ENCODE peak calls at places on chromosomes 6 and 20, in nine cellular contexts. One of them, this sample, is unnamed.

GRCh38 chr20:50491926-50492634 is 18.1 kb upstream of the PTPN1 start:
- DNase-seq in activated effector memory CD4-positive, alpha-beta T cell treated with anti-CD3 and anti-CD28 coated beads, Interleukin-2, amount 50 U/mL, for 16 hours: no peak
- DNase-seq in ELR: peak; percentile 40
- DNase-seq in RPMI7951: peak; percentile 74
- DNase-seq in GM10248: no peak
- DNase-seq in ovary: no peak
- DNase-seq in T-cell: no peak
- DNase-seq in bronchial epithelial cell: peak; percentile 79
- DNase-seq in mucosa of descending colon: no peak
- DNase-seq in this sample: no peak

GRCh38 chr20:1296922-1297321 is 30.8 kb downstream of the SNPH start:
- DNase-seq in activated effector memory CD4-positive, alpha-beta T cell treated with anti-CD3 and anti-CD28 coated beads, Interleukin-2, amount 50 U/mL, for 16 hours: no peak
- DNase-seq in ELR: no peak
- DNase-seq in RPMI7951: no peak
- DNase-seq in GM10248: no peak
- DNase-seq in ovary: no peak
- DNase-seq in T-cell: no peak
- DNase-seq in bronchial epithelial cell: no peak
- DNase-seq in mucosa of descending colon: no peak
- DNase-seq in this sample: no peak

GRCh38 chr6:8551386-8551785 is 116.0 kb upstream of the SLC35B3 start:
- DNase-seq in activated effector memory CD4-positive, alpha-beta T cell treated with anti-CD3 and anti-CD28 coated beads, Interleukin-2, amount 50 U/mL, for 16 hours: no peak
- DNase-seq in ELR: no peak
- DNase-seq in RPMI7951: no peak
- DNase-seq in GM10248: no peak
- DNase-seq in ovary: no peak
- DNase-seq in T-cell: no peak
- DNase-seq in bronchial epithelial cell: no peak
- DNase-seq in mucosa of descending colon: no peak
- DNase-seq in this sample: no peak

GRCh38 chr6:167746377-167747151 is 80.1 kb upstream of the AFDN start:
- DNase-seq in activated effector memory CD4-positive, alpha-beta T cell treated with anti-CD3 and anti-CD28 coated beads, Interleukin-2, amount 50 U/mL, for 16 hours: no peak
- DNase-seq in ELR: no peak
- DNase-seq in RPMI7951: no peak
- DNase-seq in GM10248: no peak
- DNase-seq in ovary: no peak
- DNase-seq in T-cell: no peak
- DNase-seq in bronchial epithelial cell: no peak
- DNase-seq in mucosa of descending colon: no peak
- DNase-seq in this sample: no peak

GRCh38 chr6:7528565-7528964 is 12.9 kb upstream of the DSP start:
- DNase-seq in activated effector memory CD4-positive, alpha-beta T cell treated with anti-CD3 and anti-CD28 coated beads, Interleukin-2, amount 50 U/mL, for 16 hours: no peak
- DNase-seq in ELR: peak; percentile 69
- DNase-seq in RPMI7951: peak; percentile 35
- DNase-seq in GM10248: no peak
- DNase-seq in ovary: no peak
- DNase-seq in T-cell: no peak
- DNase-seq in bronchial epithelial cell: peak; percentile 96
- DNase-seq in mucosa of descending colon: no peak
- DNase-seq in this sample: no peak

GRCh38 chr6:160735523-160735922 is 33.5 kb downstream of the PLG start:
- DNase-seq in activated effector memory CD4-positive, alpha-beta T cell treated with anti-CD3 and anti-CD28 coated beads, Interleukin-2, amount 50 U/mL, for 16 hours: no peak
- DNase-seq in ELR: no peak
- DNase-seq in RPMI7951: no peak
- DNase-seq in GM10248: peak; percentile 12
- DNase-seq in ovary: no peak
- DNase-seq in T-cell: no peak
- DNase-seq in bronchial epithelial cell: no peak
- DNase-seq in mucosa of descending colon: no peak
- DNase-seq in this sample: no peak

GRCh38 chr6:16179063-16179462 is 50.2 kb downstream of the MYLIP start:
- DNase-seq in activated effector memory CD4-positive, alpha-beta T cell treated with anti-CD3 and anti-CD28 coated beads, Interleukin-2, amount 50 U/mL, for 16 hours: no peak
- DNase-seq in ELR: no peak
- DNase-seq in RPMI7951: no peak
- DNase-seq in GM10248: no peak
- DNase-seq in ovary: no peak
- DNase-seq in T-cell: no peak
- DNase-seq in bronchial epithelial cell: no peak
- DNase-seq in mucosa of descending colon: no peak
- DNase-seq in this sample: no peak

GRCh38 chr20:967796-968742 is 34.0 kb downstream of the RSPO4 start:
- DNase-seq in activated effector memory CD4-positive, alpha-beta T cell treated with anti-CD3 and anti-CD28 coated beads, Interleukin-2, amount 50 U/mL, for 16 hours: no peak
- DNase-seq in ELR: peak; percentile 44
- DNase-seq in RPMI7951: peak; percentile 64
- DNase-seq in GM10248: no peak
- DNase-seq in ovary: no peak
- DNase-seq in T-cell: no peak
- DNase-seq in bronchial epithelial cell: peak; percentile 40
- DNase-seq in mucosa of descending colon: no peak
- DNase-seq in this sample: no peak

GRCh38 chr6:79385893-79386292 is 151.3 kb downstream of the LCA5 start:
- DNase-seq in activated effector memory CD4-positive, alpha-beta T cell treated with anti-CD3 and anti-CD28 coated beads, Interleukin-2, amount 50 U/mL, for 16 hours: no peak
- DNase-seq in ELR: no peak
- DNase-seq in RPMI7951: no peak
- DNase-seq in GM10248: no peak
- DNase-seq in ovary: no peak
- DNase-seq in T-cell: no peak
- DNase-seq in bronchial epithelial cell: no peak
- DNase-seq in mucosa of descending colon: no peak
- DNase-seq in this sample: no peak

GRCh38 chr6:14732845-14733757 is 512.8 kb upstream of the JARID2 start:
- DNase-seq in activated effector memory CD4-positive, alpha-beta T cell treated with anti-CD3 and anti-CD28 coated beads, Interleukin-2, amount 50 U/mL, for 16 hours: peak; percentile 82
- DNase-seq in ELR: peak; percentile 93
- DNase-seq in RPMI7951: peak; percentile 93
- DNase-seq in GM10248: no peak
- DNase-seq in ovary: no peak
- DNase-seq in T-cell: no peak
- DNase-seq in bronchial epithelial cell: peak; percentile 98
- DNase-seq in mucosa of descending colon: no peak
- DNase-seq in this sample: no peak